ENCODE peak calls at places on chromosomes 5 and 9, in four cellular contexts. P is neuronal stem cell, Q is mesenchymal stem cell, D is H1. I is an unnamed sample.

GRCh38 chr5:8864053-8864452 is 681.8 kb downstream of the SEMA5A start:
- DNase-seq in P (no peak), Q (peak; percentile 34), D (peak; percentile 64), I (peak; percentile 21)

GRCh38 chr5:127970081-127970480 is 113.5 kb upstream of the SLC12A2 start:
- DNase-seq in P (no peak), Q (no peak), D (no peak), I (no peak)

GRCh38 chr5:136699661-136700060 is 334.3 kb upstream of the TRPC7 start:
- DNase-seq in P (no peak), Q (no peak), D (no peak), I (no peak)

GRCh38 chr5:41457094-41457493 is 53.3 kb downstream of the PLCXD3 start:
- DNase-seq in P (no peak), Q (no peak), D (no peak), I (no peak)

GRCh38 chr9:93649610-93650261 is 73.4 kb downstream of the PHF2 start:
- DNase-seq in P (no peak), Q (no peak), D (no peak), I (no peak)

GRCh38 chr9:115514454-115514853 is 396.5 kb upstream of the TNC start:
- DNase-seq in P (no peak), Q (no peak), D (no peak), I (no peak)

GRCh38 chr5:39217365-39218281 is 1.7 kb downstream of the FYB1 start:
- DNase-seq in P (peak; percentile 65), Q (peak; percentile 79), D (peak; percentile 83), I (peak; percentile 96)

GRCh38 chr9:4620881-4621555 is 41.1 kb upstream of the PLPP6 start:
- DNase-seq in P (no peak), Q (no peak), D (no peak), I (peak; percentile 66)

GRCh38 chr9:36456480-36457115 is 56.5 kb upstream of the RNF38 start:
- DNase-seq in P (no peak), Q (peak; percentile 37), D (no peak), I (no peak)

GRCh38 chr5:107402881-107403280 is 267.9 kb downstream of the EFNA5 start:
- DNase-seq in P (no peak), Q (no peak), D (no peak), I (no peak)

GRCh38 chr5:38931731-38932130 is 85.9 kb downstream of the OSMR start:
- DNase-seq in P (no peak), Q (no peak), D (no peak), I (no peak)

GRCh38 chr5:131997727-131998117 is 13.7 kb downstream of the ACSL6 start:
- DNase-seq in P (no peak), Q (no peak), D (no peak), I (no peak)

GRCh38 chr9:85685081-85685480 is 56.7 kb downstream of the AGTPBP1 start:
- DNase-seq in P (no peak), Q (no peak), D (no peak), I (no peak)

GRCh38 chr5:159878988-159879471 is 37.3 kb upstream of the ADRA1B start:
- DNase-seq in P (peak; percentile 67), Q (peak; percentile 94), D (peak; percentile 61), I (peak; percentile 77)

GRCh38 chr5:151038801-151039238 is 18.4 kb downstream of the GPX3 start:
- DNase-seq in P (no peak), Q (peak; percentile 17), D (no peak), I (no peak)

GRCh38 chr5:148966348-148966747 is 96.5 kb downstream of the SH3TC2 start:
- DNase-seq in P (no peak), Q (no peak), D (no peak), I (peak; percentile 61)

GRCh38 chr5:79982136-79982535 is 8.9 kb downstream of the MTX3 start:
- DNase-seq in P (no peak), Q (no peak), D (no peak), I (no peak)

GRCh38 chr5:57863661-57864060 is 381.1 kb upstream of the ACTBL2 start:
- DNase-seq in P (no peak), Q (peak; percentile 57), D (no peak), I (peak; percentile 25)

GRCh38 chr5:95471922-95472321 is 80.8 kb downstream of the FAM81B start:
- DNase-seq in P (no peak), Q (peak; percentile 24), D (no peak), I (peak; percentile 11)

GRCh38 chr5:54658014-54658413 is 140.5 kb downstream of the SNX18 start:
- DNase-seq in P (no peak), Q (peak; percentile 47), D (no peak), I (no peak)

GRCh38 chr5:141951341-141951781 is 6.6 kb downstream of the PCDH12 start:
- DNase-seq in P (no peak), Q (peak; percentile 24), D (peak; percentile 82), I (no peak)

GRCh38 chr9:18703086-18703750 is 229.3 kb downstream of the ADAMTSL1 start:
- DNase-seq in P (no peak), Q (no peak), D (no peak), I (no peak)

GRCh38 chr5:88702328-88702727 is 180.7 kb downstream of the MEF2C start:
- DNase-seq in P (no peak), Q (no peak), D (no peak), I (no peak)

GRCh38 chr5:97100486-97100885 is 41.9 kb downstream of the LIX1 start:
- DNase-seq in P (no peak), Q (peak; percentile 7), D (no peak), I (no peak)

GRCh38 chr5:158392753-158393152 is 533.8 kb upstream of the CLINT1 start:
- DNase-seq in P (no peak), Q (no peak), D (no peak), I (no peak)

GRCh38 chr9:14136047-14136446 is 177.9 kb downstream of the NFIB start:
- DNase-seq in P (no peak), Q (no peak), D (no peak), I (no peak)

GRCh38 chr5:135444881-135445280 is 2.3 kb downstream of the DCANP1 start:
- DNase-seq in P (no peak), Q (no peak), D (no peak), I (no peak)

GRCh38 chr9:97904725-97905124 is 17.6 kb downstream of the TRMO start:
- DNase-seq in P (no peak), Q (no peak), D (no peak), I (no peak)

GRCh38 chr5:181037365-181037861 is 2.7 kb upstream of the BTNL9 start:
- DNase-seq in P (no peak), Q (no peak), D (peak; percentile 48), I (no peak)

GRCh38 chr5:85334-85995 is 6.5 kb upstream of the PLEKHG4B start:
- DNase-seq in P (no peak), Q (no peak), D (no peak), I (no peak)

GRCh38 chr5:82570-82969 is 9.4 kb upstream of the PLEKHG4B start:
- DNase-seq in P (no peak), Q (no peak), D (no peak), I (no peak)

GRCh38 chr5:82092-82491 is 9.9 kb upstream of the PLEKHG4B start:
- DNase-seq in P (peak; percentile 83), Q (peak; percentile 15), D (peak; percentile 66), I (peak; percentile 67)

GRCh38 chr5:81391-82021 is 10.5 kb upstream of the PLEKHG4B start:
- DNase-seq in P (no peak), Q (no peak), D (no peak), I (no peak)

DNA sequence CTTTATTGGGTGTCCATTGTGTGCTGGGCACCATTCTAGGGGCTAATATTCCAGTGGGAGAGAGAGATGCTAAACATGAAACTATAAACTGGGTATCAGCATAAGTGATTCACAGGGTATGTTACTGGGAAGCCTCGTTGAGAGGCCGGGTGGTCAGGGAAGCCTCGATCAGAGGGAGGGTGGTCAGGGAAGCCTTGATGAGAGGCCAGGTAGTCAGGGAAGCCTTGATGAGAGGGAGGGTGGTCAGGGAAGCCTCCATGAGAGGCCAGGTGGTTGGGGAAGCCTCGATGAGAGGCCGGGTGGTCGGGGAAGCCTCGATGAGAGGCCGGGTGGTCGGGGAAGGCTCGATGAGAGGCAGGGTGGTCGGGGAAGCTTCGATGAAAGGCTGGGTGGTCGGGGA is 8.9 kb upstream of the PLEKHG4B start:
- DNase-seq in P (no peak), Q (no peak), D (no peak), I (no peak)
- H2BK12ac ChIP-seq in P (peak overlapping the region; percentile 99), Q (no peak overlapping the region), D (peak overlapping the region; percentile 92), I (peak overlapping the region; percentile 45)

GRCh38 chr9:76863832-76864231 is 42.1 kb downstream of the PRUNE2 start:
- DNase-seq in P (no peak), Q (no peak), D (no peak), I (no peak)

GRCh38 chr9:76868897-76869296 is 37.0 kb downstream of the PRUNE2 start:
- DNase-seq in P (peak; percentile 46), Q (no peak), D (no peak), I (peak; percentile 85)

DNA sequence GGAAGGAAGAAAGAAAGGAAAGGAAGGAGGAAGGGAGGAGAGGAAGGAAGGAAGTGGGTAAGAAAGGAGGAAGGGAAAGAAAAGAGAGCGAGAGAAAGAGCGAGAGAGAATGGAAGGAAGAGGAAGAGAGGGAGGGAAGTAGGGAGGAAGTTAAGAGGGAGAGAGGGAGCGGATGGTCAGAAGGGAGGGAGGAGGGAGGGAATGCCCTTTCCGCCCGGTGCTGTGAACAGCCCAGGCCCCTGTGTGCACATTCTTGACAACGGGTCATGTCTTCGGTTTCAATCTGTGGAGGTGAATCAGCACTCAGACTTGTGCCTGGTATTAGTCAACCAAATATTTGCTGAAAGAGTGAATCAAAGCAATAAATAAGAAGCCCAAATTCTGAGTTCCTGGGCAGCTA is 39.2 kb downstream of the PRUNE2 start:
- DNase-seq in P (no peak), Q (peak; percentile 75), D (no peak), I (peak; percentile 89)
- H2AFZ ChIP-seq in P (no peak overlapping the region), Q (no peak overlapping the region), D (no peak overlapping the region), I (no peak overlapping the region)

GRCh38 chr9:121280715-121281613 is 13.0 kb downstream of the GSN start:
- DNase-seq in P (no peak), Q (no peak), D (no peak), I (no peak)

GRCh38 chr9:121281614-121282291 is 13.8 kb downstream of the GSN start:
- DNase-seq in P (no peak), Q (no peak), D (no peak), I (peak; percentile 77)

GRCh38 chr9:121283072-121283398 is 15.1 kb downstream of the GSN start:
- DNase-seq in P (no peak), Q (no peak), D (no peak), I (no peak)

GRCh38 chr9:121283856-121284732 is 16.1 kb downstream of the GSN start:
- DNase-seq in P (no peak), Q (no peak), D (no peak), I (no peak)

DNA sequence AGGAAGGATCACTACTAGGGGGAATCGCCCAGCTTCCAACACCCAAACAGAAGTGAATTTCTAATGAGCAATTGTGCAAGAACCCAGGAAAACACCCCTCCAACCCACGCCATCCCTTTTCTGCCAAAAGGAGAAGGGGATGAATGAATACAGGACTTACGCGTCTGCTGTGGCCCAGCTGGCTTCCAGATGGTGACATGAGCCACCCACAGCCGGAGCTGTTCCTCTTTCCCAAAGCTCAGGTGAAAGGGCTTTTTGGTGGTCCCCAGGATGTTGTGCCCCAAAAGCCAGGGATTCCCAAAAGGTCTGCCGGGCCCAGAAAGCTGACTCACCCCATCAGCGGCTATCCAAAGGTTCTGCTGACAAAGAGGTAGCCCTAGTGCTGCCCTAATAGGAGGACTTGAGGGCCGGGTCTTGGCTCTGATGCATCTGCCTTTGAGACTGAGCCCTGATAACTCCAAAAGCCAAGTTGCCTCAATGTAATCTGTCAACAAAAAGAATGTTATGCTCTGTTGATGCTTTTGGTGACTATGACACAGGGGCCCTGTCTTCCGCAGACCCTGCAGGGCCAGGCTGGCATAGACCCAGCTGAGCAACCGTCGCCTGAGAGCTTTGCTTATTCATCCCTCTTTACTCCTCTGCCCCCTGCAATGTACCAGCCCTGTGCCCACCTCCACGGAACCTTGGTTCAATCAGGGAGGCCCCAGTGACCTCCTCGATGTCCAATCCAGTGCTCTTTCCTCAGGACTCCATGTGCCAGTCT is 14.5 kb downstream of the GSN start:
- DNase-seq in P (no peak), Q (peak; percentile 47), D (no peak), I (peak; percentile 42)
- H3K4me3 ChIP-seq in P (no peak overlapping the region), Q (peak overlapping the region; percentile 46), D (no peak overlapping the region), I (no peak overlapping the region)

GRCh38 chr9:127520941-127521918 is 69.9 kb downstream of the LRSAM1 start:
- DNase-seq in P (no peak), Q (peak; percentile 95), D (no peak), I (no peak)
- H2BK12ac ChIP-seq in P (no peak overlapping the region), Q (peak overlapping the region; percentile 98), D (peak overlapping the region; percentile 97), I (peak overlapping the region; percentile 100)

I was measured in trophoblast cell.